ENCODE peak calls at places on chromosomes 2 and 18, in four cellular contexts. One of them, this sample, is unnamed.

GRCh38 chr2:118433566-118433965 is 345.3 kb downstream of the INSIG2 start:
- DNase-seq in PC-9: no peak
- DNase-seq in neural progenitor cell: no peak
- DNase-seq in colonic mucosa: no peak
- DNase-seq in this sample: no peak

GRCh38 chr2:128489580-128490273 is 171.1 kb upstream of the HS6ST1 start:
- DNase-seq in PC-9: peak; percentile 99
- DNase-seq in neural progenitor cell: no peak
- DNase-seq in colonic mucosa: no peak
- DNase-seq in this sample: no peak

GRCh38 chr2:73291093-73291460 is 2.3 kb downstream of the EGR4 start:
- DNase-seq in PC-9: no peak
- DNase-seq in neural progenitor cell: peak; percentile 94
- DNase-seq in colonic mucosa: peak; percentile 60
- DNase-seq in this sample: peak; percentile 51

GRCh38 chr2:160427629-160428424 is 65.8 kb downstream of the RBMS1 start:
- DNase-seq in PC-9: peak; percentile 36
- DNase-seq in neural progenitor cell: no peak
- DNase-seq in colonic mucosa: no peak
- DNase-seq in this sample: peak; percentile 42

GRCh38 chr18:11387880-11388279 is 221.5 kb upstream of the SLC35G4 start:
- DNase-seq in PC-9: no peak
- DNase-seq in neural progenitor cell: peak; percentile 46
- DNase-seq in colonic mucosa: no peak
- DNase-seq in this sample: peak; percentile 57

GRCh38 chr18:44887227-44887631 is 206.5 kb downstream of the SETBP1 start:
- DNase-seq in PC-9: peak; percentile 66
- DNase-seq in neural progenitor cell: no peak
- DNase-seq in colonic mucosa: peak; percentile 41
- DNase-seq in this sample: no peak

GRCh38 chr2:221850076-221850475 is 278.0 kb upstream of the EPHA4 start:
- DNase-seq in PC-9: peak; percentile 84
- DNase-seq in neural progenitor cell: no peak
- DNase-seq in colonic mucosa: no peak
- DNase-seq in this sample: no peak

GRCh38 chr18:7117390-7118355 is at the start of gene LAMA1:
- DNase-seq in PC-9: no peak
- DNase-seq in neural progenitor cell: peak; percentile 88
- DNase-seq in colonic mucosa: no peak
- DNase-seq in this sample: no peak

GRCh38 chr2:30514134-30514860 is 67.3 kb downstream of the LCLAT1 start:
- DNase-seq in PC-9: no peak
- DNase-seq in neural progenitor cell: no peak
- DNase-seq in colonic mucosa: no peak
- DNase-seq in this sample: peak; percentile 77

GRCh38 chr18:35991696-35992095 is 19.2 kb downstream of the RMP24 start:
- DNase-seq in PC-9: no peak
- DNase-seq in neural progenitor cell: no peak
- DNase-seq in colonic mucosa: no peak
- DNase-seq in this sample: no peak

GRCh38 chr2:12119841-12120240 is 373.4 kb downstream of the LPIN1 start:
- DNase-seq in PC-9: peak; percentile 43
- DNase-seq in neural progenitor cell: no peak
- DNase-seq in colonic mucosa: no peak
- DNase-seq in this sample: no peak

GRCh38 chr18:11343096-11343495 is 193.7 kb upstream of the PIEZO2 start:
- DNase-seq in PC-9: no peak
- DNase-seq in neural progenitor cell: no peak
- DNase-seq in colonic mucosa: no peak
- DNase-seq in this sample: no peak

GRCh38 chr2:234410526-234410925 is 86.4 kb downstream of the ARL4C start:
- DNase-seq in PC-9: no peak
- DNase-seq in neural progenitor cell: peak; percentile 75
- DNase-seq in colonic mucosa: no peak
- DNase-seq in this sample: no peak

GRCh38 chr2:104844813-104845551 is 8.9 kb upstream of the POU3F3 start:
- DNase-seq in PC-9: no peak
- DNase-seq in neural progenitor cell: peak; percentile 94
- DNase-seq in colonic mucosa: no peak
- DNase-seq in this sample: no peak

GRCh38 chr2:47218066-47218581 is 63.0 kb upstream of the STPG4 start:
- DNase-seq in PC-9: peak; percentile 93
- DNase-seq in neural progenitor cell: no peak
- DNase-seq in colonic mucosa: peak; percentile 86
- DNase-seq in this sample: no peak

GRCh38 chr2:131801210-131801744 is 273.6 kb downstream of the CCDC74A start:
- DNase-seq in PC-9: no peak
- DNase-seq in neural progenitor cell: peak; percentile 2
- DNase-seq in colonic mucosa: no peak
- DNase-seq in this sample: peak; percentile 19

GRCh38 chr2:79275863-79276262 is 116.3 kb upstream of the REG3A start:
- DNase-seq in PC-9: no peak
- DNase-seq in neural progenitor cell: no peak
- DNase-seq in colonic mucosa: no peak
- DNase-seq in this sample: no peak

DNA sequence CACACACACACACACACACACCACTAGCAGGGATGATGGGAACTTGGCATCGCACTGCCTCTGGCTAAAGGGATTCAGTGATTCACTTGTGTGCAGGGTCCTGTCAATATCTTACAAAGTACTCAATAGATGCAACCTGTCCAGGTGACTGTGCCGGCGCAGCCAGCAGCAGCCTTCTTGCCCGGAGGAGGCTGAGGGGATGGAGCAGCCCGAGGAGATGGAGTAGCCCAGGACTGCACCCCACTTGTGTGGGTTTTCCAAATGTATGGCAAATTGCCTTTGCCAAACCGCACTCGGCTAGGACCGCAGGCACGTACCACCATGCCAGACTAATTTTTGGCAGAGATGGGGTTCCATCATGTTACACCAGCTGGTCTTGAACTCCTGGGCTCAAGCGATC is 31.1 kb downstream of the GBX2 start:
- DNase-seq in PC-9: no peak
- DNase-seq in neural progenitor cell: no peak
- DNase-seq in colonic mucosa: no peak
- DNase-seq in this sample: no peak
- H3K4me3 ChIP-seq in PC-9: no peak overlapping the region
- H3K4me3 ChIP-seq in neural progenitor cell: no peak overlapping the region
- H3K4me3 ChIP-seq in colonic mucosa: no peak overlapping the region
- H3K4me3 ChIP-seq in this sample: no peak overlapping the region

DNA sequence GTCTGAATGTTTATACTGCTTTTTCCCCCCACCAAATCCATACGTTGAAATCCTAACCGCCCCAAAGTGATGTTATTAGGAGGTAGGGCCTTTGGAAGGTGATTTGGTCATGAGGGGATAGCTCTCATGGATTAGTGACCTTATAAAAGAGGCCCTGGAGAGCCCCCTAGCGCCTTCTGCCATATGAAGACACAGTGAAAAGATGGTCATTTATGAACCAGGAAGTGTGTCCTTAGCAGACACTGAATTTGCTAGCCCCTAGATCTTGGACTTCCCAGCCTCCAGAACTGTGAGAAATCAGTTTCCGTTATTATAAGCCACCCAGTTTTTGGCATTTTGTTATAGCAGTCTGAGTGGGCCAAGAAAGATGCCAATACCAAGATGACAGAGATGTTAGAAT is 7.2 kb upstream of the TSN start:
- DNase-seq in PC-9: no peak
- DNase-seq in neural progenitor cell: peak; percentile 50
- DNase-seq in colonic mucosa: no peak
- DNase-seq in this sample: no peak
- TF ChIP-seq CTCF in PC-9: peak; percentile 66
- TF ChIP-seq CTCF in neural progenitor cell: peak; percentile 51
- TF ChIP-seq CTCF in colonic mucosa: no peak
- TF ChIP-seq CTCF in this sample: no peak

DNA sequence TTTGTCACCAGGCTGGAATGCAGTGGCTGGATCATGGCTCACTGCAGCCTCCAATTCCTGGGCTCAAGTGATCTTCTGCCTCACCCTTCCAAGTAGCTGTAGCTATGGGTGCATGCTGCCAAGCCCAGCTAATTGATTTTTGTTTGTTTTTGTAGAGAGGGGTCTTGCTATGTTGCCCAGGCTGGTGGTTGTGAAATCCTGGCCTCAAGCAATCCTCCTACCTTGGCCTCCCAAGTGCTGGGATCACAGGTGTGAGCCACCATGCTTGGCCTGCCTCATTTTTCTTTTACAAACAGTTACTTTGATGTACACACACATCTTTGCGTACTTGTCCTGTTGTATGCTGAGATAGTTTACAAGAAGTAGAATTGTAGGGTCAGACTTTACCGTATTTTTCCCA is 13.1 kb upstream of the ANKRD12 start:
- DNase-seq in PC-9: no peak
- DNase-seq in neural progenitor cell: no peak
- DNase-seq in colonic mucosa: no peak
- DNase-seq in this sample: no peak
- H3K4me1 ChIP-seq in PC-9: no peaks in the 10 kb centered on the region
- H3K4me1 ChIP-seq in neural progenitor cell: no peaks in the 10 kb centered on the region
- H3K4me1 ChIP-seq in colonic mucosa: no peaks in the 10 kb centered on the region
- H3K4me1 ChIP-seq in this sample: no peaks in the 10 kb centered on the region

GRCh38 chr2:196591621-196592022 is 47.9 kb upstream of the CCDC150 start:
- DNase-seq in PC-9: no peak
- DNase-seq in neural progenitor cell: no peak
- DNase-seq in colonic mucosa: no peak
- DNase-seq in this sample: no peak

GRCh38 chr2:196594158-196594557 is 45.4 kb upstream of the CCDC150 start:
- DNase-seq in PC-9: no peak
- DNase-seq in neural progenitor cell: no peak
- DNase-seq in colonic mucosa: no peak
- DNase-seq in this sample: no peak

GRCh38 chr2:196591004-196591403 is 48.5 kb upstream of the CCDC150 start:
- DNase-seq in PC-9: no peak
- DNase-seq in neural progenitor cell: no peak
- DNase-seq in colonic mucosa: no peak
- DNase-seq in this sample: no peak

GRCh38 chr2:196592912-196593881 is 46.3 kb upstream of the CCDC150 start:
- DNase-seq in PC-9: no peak
- DNase-seq in neural progenitor cell: peak; percentile 88
- DNase-seq in colonic mucosa: peak; percentile 18
- DNase-seq in this sample: peak; percentile 35

GRCh38 chr2:196592331-196592911 is 47.1 kb upstream of the CCDC150 start:
- DNase-seq in PC-9: no peak
- DNase-seq in neural progenitor cell: no peak
- DNase-seq in colonic mucosa: peak; percentile 20
- DNase-seq in this sample: peak; percentile 21
- H3K4me3 ChIP-seq in PC-9: peak overlapping the region; percentile 62
- H3K4me3 ChIP-seq in neural progenitor cell: peak overlapping the region; percentile 94
- H3K4me3 ChIP-seq in colonic mucosa: peak overlapping the region; percentile 45
- H3K4me3 ChIP-seq in this sample: peak overlapping the region; percentile 79

DNA sequence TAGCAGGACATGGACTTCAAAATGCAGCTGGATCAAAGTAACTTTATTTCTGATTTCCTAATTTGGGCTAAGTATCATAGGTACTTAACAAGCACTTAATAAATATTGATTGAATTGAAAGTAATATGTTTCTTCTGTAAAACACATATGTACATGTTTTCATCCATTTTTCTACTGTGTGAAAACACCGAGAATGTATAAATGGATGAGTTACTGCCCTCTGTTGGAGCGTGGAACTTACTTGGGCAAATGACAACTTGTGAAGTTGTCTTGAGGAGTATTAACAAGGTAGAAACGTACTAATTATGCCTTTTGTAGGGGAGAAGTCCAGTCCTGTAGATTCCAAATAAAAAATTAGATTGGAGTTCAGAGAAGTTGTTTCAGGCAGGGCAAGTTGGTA is 87.2 kb downstream of the PHLPP1 start:
- DNase-seq in PC-9: no peak
- DNase-seq in neural progenitor cell: no peak
- DNase-seq in colonic mucosa: no peak
- DNase-seq in this sample: no peak
- TF ChIP-seq CTCF in PC-9: no peak
- TF ChIP-seq CTCF in neural progenitor cell: no peak
- TF ChIP-seq CTCF in colonic mucosa: no peak
- TF ChIP-seq CTCF in this sample: peak; percentile 6

GRCh38 chr2:62309465-62310091 is 113.7 kb downstream of the B3GNT2 start:
- DNase-seq in PC-9: no peak
- DNase-seq in neural progenitor cell: no peak
- DNase-seq in colonic mucosa: no peak
- DNase-seq in this sample: no peak
- H3K4me1 ChIP-seq in PC-9: peaks cover 37% of the 10 kb centered on the region
- H3K4me1 ChIP-seq in neural progenitor cell: peaks cover 39% of the 10 kb centered on the region
- H3K4me1 ChIP-seq in colonic mucosa: peaks cover 25% of the 10 kb centered on the region
- H3K4me1 ChIP-seq in this sample: peaks cover 34% of the 10 kb centered on the region

DNA sequence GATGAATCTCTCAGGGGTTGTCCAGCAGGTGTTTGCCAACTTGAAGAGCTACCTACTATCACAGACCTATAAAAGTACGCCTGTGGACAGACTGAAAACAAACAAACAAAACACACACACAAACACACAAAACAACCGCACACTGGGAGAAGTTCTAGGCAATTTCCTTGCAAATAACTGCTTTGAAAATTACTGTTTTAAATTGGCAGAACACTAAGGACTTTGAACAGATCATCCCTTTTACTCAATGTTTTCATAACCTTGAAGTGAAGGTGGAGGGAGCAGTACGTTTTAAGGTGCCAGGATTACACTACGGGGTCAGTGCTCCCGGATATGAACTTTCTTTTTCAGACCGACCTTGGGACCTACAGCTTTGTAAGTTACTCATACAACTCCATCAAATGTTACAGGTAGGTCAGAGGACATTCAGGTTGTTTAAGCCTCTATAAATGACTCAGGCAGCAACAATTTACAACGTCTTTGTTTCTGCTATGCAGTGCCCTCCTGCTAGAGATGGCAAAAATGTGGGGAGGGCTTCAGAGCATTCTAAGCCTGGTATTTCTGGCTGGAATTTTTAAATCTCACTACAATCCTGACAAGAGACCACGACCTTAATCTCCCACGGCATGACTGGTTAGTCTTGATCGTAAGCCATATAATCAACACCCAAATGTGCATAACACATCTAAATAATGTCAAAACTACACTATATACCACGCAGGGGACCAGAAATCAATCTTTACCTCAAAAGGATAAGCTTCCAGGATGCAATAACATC is 1.4 kb upstream of the SLC20A1 start:
- DNase-seq in PC-9: peak; percentile 98
- DNase-seq in neural progenitor cell: peak; percentile 30
- DNase-seq in colonic mucosa: peak; percentile 73
- DNase-seq in this sample: no peak
- H3K4me3 ChIP-seq in PC-9: peak overlapping the region; percentile 70
- H3K4me3 ChIP-seq in neural progenitor cell: peak overlapping the region; percentile 91
- H3K4me3 ChIP-seq in colonic mucosa: peak overlapping the region; percentile 83
- H3K4me3 ChIP-seq in this sample: peak overlapping the region; percentile 97

DNA sequence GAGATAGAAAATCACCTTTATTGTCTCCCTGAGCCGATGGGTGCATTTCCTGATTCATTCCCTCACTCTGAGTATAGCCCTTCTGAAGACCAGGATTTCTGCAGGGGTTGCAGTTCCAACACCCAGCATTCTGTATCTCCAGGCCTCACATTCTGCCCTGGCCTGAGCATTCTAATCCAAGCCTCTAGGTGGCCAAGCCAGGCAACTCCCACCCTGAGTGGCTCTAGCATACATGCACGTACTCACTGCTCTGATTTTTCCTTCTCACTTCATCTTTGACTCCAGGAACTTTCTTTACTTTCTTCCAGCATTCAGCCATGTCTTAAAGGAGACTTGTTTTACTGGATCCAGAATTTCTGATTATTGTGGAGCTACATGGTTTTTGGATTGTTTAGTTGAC is 100.7 kb upstream of the STK39 start:
- DNase-seq in PC-9: no peak
- DNase-seq in neural progenitor cell: peak; percentile 63
- DNase-seq in colonic mucosa: peak; percentile 46
- DNase-seq in this sample: peak; percentile 11
- TF ChIP-seq CTCF in PC-9: no peak
- TF ChIP-seq CTCF in neural progenitor cell: peak; percentile 59
- TF ChIP-seq CTCF in colonic mucosa: peak; percentile 49
- TF ChIP-seq CTCF in this sample: peak; percentile 46